ENCODE peak calls at places on chromosomes 11 and 22, in seven cellular contexts. One of them, this sample, is unnamed. For H3K27me3, the result is how much of the 10 kb centered on the place peaks cover.

GRCh38 chr11:121721961-121722360 is 269.2 kb upstream of the SORL1-AS1 start:
- DNase-seq in HepG2: no peak
- DNase-seq in mesendoderm: no peak
- DNase-seq in IMR-90: no peak
- DNase-seq in K562: no peak
- DNase-seq in HCT116: no peak
- DNase-seq in MM.1S: no peak
- DNase-seq in this sample: no peak

GRCh38 chr22:27474711-27475547 is 326.6 kb downstream of the MN1 start:
- DNase-seq in HepG2: no peak
- DNase-seq in mesendoderm: peak
- DNase-seq in IMR-90: peak
- DNase-seq in K562: no peak
- DNase-seq in HCT116: peak
- DNase-seq in MM.1S: no peak
- DNase-seq in this sample: no peak

GRCh38 chr11:62398011-62398994 is 20.5 kb upstream of the SCGB1A1 start:
- DNase-seq in HepG2: peak
- DNase-seq in mesendoderm: peak
- DNase-seq in IMR-90: peak
- DNase-seq in K562: peak
- DNase-seq in HCT116: no peak
- DNase-seq in MM.1S: no peak
- DNase-seq in this sample: no peak

GRCh38 chr11:108037636-108038035 is 28.9 kb downstream of the CUL5 start:
- DNase-seq in HepG2: no peak
- DNase-seq in mesendoderm: no peak
- DNase-seq in IMR-90: peak
- DNase-seq in K562: no peak
- DNase-seq in HCT116: no peak
- DNase-seq in MM.1S: no peak
- DNase-seq in this sample: no peak

GRCh38 chr11:70528794-70529580 is 130.7 kb downstream of the CTTN start:
- DNase-seq in HepG2: no peak
- DNase-seq in mesendoderm: no peak
- DNase-seq in IMR-90: no peak
- DNase-seq in K562: no peak
- DNase-seq in HCT116: no peak
- DNase-seq in MM.1S: no peak
- DNase-seq in this sample: no peak

GRCh38 chr11:10294289-10294953 is 402 bp upstream of the SBF2 start:
- DNase-seq in HepG2: no peak
- DNase-seq in mesendoderm: peak
- DNase-seq in IMR-90: peak
- DNase-seq in K562: no peak
- DNase-seq in HCT116: no peak
- DNase-seq in MM.1S: no peak
- DNase-seq in this sample: peak

GRCh38 chr11:57478971-57479663 is 18.8 kb downstream of the RTN4RL2 start:
- DNase-seq in HepG2: no peak
- DNase-seq in mesendoderm: no peak
- DNase-seq in IMR-90: no peak
- DNase-seq in K562: no peak
- DNase-seq in HCT116: no peak
- DNase-seq in MM.1S: no peak
- DNase-seq in this sample: no peak

GRCh38 chr11:85947431-85948272 is 92.5 kb downstream of the CCDC83 start:
- DNase-seq in HepG2: no peak
- DNase-seq in mesendoderm: no peak
- DNase-seq in IMR-90: peak
- DNase-seq in K562: no peak
- DNase-seq in HCT116: no peak
- DNase-seq in MM.1S: peak
- DNase-seq in this sample: peak

GRCh38 chr22:30948930-30949342 is 19.6 kb downstream of the MORC2 start:
- DNase-seq in HepG2: no peak
- DNase-seq in mesendoderm: peak
- DNase-seq in IMR-90: peak
- DNase-seq in K562: no peak
- DNase-seq in HCT116: no peak
- DNase-seq in MM.1S: no peak
- DNase-seq in this sample: no peak

GRCh38 chr11:73875840-73876239 is 806 bp downstream of the COA4 start:
- DNase-seq in HepG2: no peak
- DNase-seq in mesendoderm: peak
- DNase-seq in IMR-90: no peak
- DNase-seq in K562: no peak
- DNase-seq in HCT116: no peak
- DNase-seq in MM.1S: no peak
- DNase-seq in this sample: peak

GRCh38 chr22:27283714-27284113 is 517.8 kb downstream of the MN1 start:
- DNase-seq in HepG2: no peak
- DNase-seq in mesendoderm: peak
- DNase-seq in IMR-90: peak
- DNase-seq in K562: peak
- DNase-seq in HCT116: peak
- DNase-seq in MM.1S: peak
- DNase-seq in this sample: peak

GRCh38 chr11:43959321-43959995 is 17.0 kb downstream of the C11orf96 start:
- DNase-seq in HepG2: no peak
- DNase-seq in mesendoderm: peak
- DNase-seq in IMR-90: no peak
- DNase-seq in K562: no peak
- DNase-seq in HCT116: no peak
- DNase-seq in MM.1S: no peak
- DNase-seq in this sample: no peak

GRCh38 chr11:72668645-72669347 is 5.4 kb downstream of the PDE2A start:
- DNase-seq in HepG2: no peak
- DNase-seq in mesendoderm: peak
- DNase-seq in IMR-90: no peak
- DNase-seq in K562: no peak
- DNase-seq in HCT116: no peak
- DNase-seq in MM.1S: peak
- DNase-seq in this sample: no peak

GRCh38 chr11:20114588-20114987 is 45.7 kb downstream of the DBX1 start:
- DNase-seq in HepG2: no peak
- DNase-seq in mesendoderm: no peak
- DNase-seq in IMR-90: peak
- DNase-seq in K562: no peak
- DNase-seq in HCT116: no peak
- DNase-seq in MM.1S: no peak
- DNase-seq in this sample: no peak

GRCh38 chr11:20050551-20051333 is 109.5 kb downstream of the DBX1 start:
- DNase-seq in HepG2: no peak
- DNase-seq in mesendoderm: peak
- DNase-seq in IMR-90: no peak
- DNase-seq in K562: no peak
- DNase-seq in HCT116: no peak
- DNase-seq in MM.1S: no peak
- DNase-seq in this sample: no peak

GRCh38 chr22:31272522-31273446 is 19.5 kb downstream of the PIK3IP1 start:
- DNase-seq in HepG2: peak
- DNase-seq in mesendoderm: peak
- DNase-seq in IMR-90: peak
- DNase-seq in K562: peak
- DNase-seq in HCT116: peak
- DNase-seq in MM.1S: peak
- DNase-seq in this sample: peak

GRCh38 chr11:57131080-57131790 is 50.5 kb upstream of the LRRC55 start:
- DNase-seq in HepG2: peak
- DNase-seq in mesendoderm: peak
- DNase-seq in IMR-90: peak
- DNase-seq in K562: peak
- DNase-seq in HCT116: no peak
- DNase-seq in MM.1S: no peak
- DNase-seq in this sample: peak

GRCh38 chr11:66020618-66021357 is 5.5 kb downstream of the CATSPER1 start:
- DNase-seq in HepG2: no peak
- DNase-seq in mesendoderm: no peak
- DNase-seq in IMR-90: peak
- DNase-seq in K562: peak
- DNase-seq in HCT116: no peak
- DNase-seq in MM.1S: no peak
- DNase-seq in this sample: no peak

GRCh38 chr11:12052676-12053605 is 44.5 kb upstream of the DKK3 start:
- DNase-seq in HepG2: no peak
- DNase-seq in mesendoderm: peak
- DNase-seq in IMR-90: no peak
- DNase-seq in K562: no peak
- DNase-seq in HCT116: no peak
- DNase-seq in MM.1S: no peak
- DNase-seq in this sample: peak
- H3K27me3 ChIP-seq in HepG2: under half
- H3K27me3 ChIP-seq in mesendoderm: under half
- H3K27me3 ChIP-seq in IMR-90: under half
- H3K27me3 ChIP-seq in K562: under half
- H3K27me3 ChIP-seq in HCT116: under half
- H3K27me3 ChIP-seq in MM.1S: under half
- H3K27me3 ChIP-seq in this sample: under half

GRCh38 chr11:406796-407650 is 7.8 kb downstream of the SIGIRR start:
- DNase-seq in HepG2: no peak
- DNase-seq in mesendoderm: peak
- DNase-seq in IMR-90: peak
- DNase-seq in K562: peak
- DNase-seq in HCT116: peak
- DNase-seq in MM.1S: peak
- DNase-seq in this sample: peak

GRCh38 chr11:409600-410471 is 5.0 kb downstream of the SIGIRR start:
- DNase-seq in HepG2: peak
- DNase-seq in mesendoderm: no peak
- DNase-seq in IMR-90: no peak
- DNase-seq in K562: no peak
- DNase-seq in HCT116: no peak
- DNase-seq in MM.1S: no peak
- DNase-seq in this sample: no peak

GRCh38 chr11:407651-408080 is 7.1 kb downstream of the SIGIRR start:
- DNase-seq in HepG2: no peak
- DNase-seq in mesendoderm: no peak
- DNase-seq in IMR-90: no peak
- DNase-seq in K562: no peak
- DNase-seq in HCT116: no peak
- DNase-seq in MM.1S: no peak
- DNase-seq in this sample: no peak

GRCh38 chr11:408154-409007 is 6.4 kb downstream of the SIGIRR start:
- DNase-seq in HepG2: no peak
- DNase-seq in mesendoderm: no peak
- DNase-seq in IMR-90: no peak
- DNase-seq in K562: no peak
- DNase-seq in HCT116: no peak
- DNase-seq in MM.1S: no peak
- DNase-seq in this sample: no peak

DNA sequence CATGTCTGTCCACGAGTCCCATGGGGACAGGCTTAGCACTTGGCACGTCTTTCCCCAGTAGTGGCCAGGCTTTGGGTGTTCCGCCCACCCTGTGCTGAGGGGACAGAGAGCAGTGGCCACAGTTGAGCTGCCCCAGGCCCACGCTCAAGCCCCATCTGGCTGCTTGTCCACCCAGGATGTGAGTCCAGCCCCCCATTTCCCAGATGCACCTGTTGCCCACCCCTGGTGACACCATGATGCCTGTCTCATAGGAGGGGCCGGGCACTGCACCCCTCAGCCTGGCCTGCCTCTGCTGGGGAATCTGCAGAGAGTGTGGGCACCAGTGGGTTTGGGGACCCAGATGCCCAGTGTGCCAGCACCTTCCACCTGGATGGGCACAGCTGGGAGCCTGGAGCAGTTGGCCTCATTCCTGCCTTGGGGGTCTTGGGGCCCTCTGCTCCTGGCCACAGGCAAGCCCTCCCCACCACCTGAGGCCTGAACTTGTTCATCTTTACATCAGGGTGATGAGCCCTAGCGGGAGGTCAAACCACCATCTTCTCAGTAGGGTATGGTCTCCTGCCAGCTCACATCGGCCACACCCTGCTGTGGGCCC is 5.7 kb downstream of the SIGIRR start:
- DNase-seq in HepG2: no peak
- DNase-seq in mesendoderm: no peak
- DNase-seq in IMR-90: no peak
- DNase-seq in K562: no peak
- DNase-seq in HCT116: no peak
- DNase-seq in MM.1S: no peak
- DNase-seq in this sample: no peak
- H3K9ac ChIP-seq in HepG2: peak
- H3K9ac ChIP-seq in mesendoderm: no peak
- H3K9ac ChIP-seq in IMR-90: no peak
- H3K9ac ChIP-seq in K562: peak
- H3K9ac ChIP-seq in HCT116: no peak
- H3K9ac ChIP-seq in MM.1S: no peak
- H3K9ac ChIP-seq in this sample: no peak

DNA sequence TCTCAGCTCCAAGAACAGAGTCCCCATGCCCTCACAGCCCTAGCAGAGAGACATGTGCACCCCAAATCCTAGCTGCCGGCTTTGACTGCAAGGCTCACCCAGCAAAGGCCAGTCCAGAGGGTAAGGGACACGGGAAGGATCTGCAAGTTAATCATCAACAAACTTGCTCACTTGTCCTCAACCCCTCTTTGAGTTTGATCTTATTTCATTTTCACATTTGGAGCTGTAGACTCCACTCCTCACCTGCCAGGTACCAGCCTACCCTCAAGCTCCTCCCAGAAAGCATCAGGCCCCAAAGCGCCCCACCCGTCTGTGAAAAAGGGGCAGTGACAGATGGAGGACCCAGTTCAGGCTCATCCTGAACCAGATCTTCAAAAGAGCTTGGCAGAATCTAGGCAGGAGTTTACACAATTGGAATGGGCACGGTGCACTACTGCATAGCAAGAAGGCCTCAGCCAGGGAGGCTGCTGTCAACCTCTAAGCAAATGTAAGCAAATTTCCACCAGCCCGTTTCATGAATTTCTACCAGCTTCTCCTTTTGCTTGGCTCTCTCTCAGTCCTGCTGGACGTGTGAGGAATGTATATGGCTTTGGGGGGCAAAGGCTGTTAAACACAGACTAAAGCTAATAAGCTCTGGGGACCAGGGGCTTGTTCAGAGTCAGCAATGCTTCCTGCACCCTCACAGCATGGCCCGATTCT is 5.5 kb downstream of the EHD1 start:
- DNase-seq in HepG2: peak
- DNase-seq in mesendoderm: no peak
- DNase-seq in IMR-90: no peak
- DNase-seq in K562: no peak
- DNase-seq in HCT116: no peak
- DNase-seq in MM.1S: no peak
- DNase-seq in this sample: peak
- H3K4me2 ChIP-seq in HepG2: peak
- H3K4me2 ChIP-seq in mesendoderm: no peak
- H3K4me2 ChIP-seq in IMR-90: no peak
- H3K4me2 ChIP-seq in K562: no peak
- H3K4me2 ChIP-seq in HCT116: no peak
- H3K4me2 ChIP-seq in MM.1S: no peak
- H3K4me2 ChIP-seq in this sample: peak

DNA sequence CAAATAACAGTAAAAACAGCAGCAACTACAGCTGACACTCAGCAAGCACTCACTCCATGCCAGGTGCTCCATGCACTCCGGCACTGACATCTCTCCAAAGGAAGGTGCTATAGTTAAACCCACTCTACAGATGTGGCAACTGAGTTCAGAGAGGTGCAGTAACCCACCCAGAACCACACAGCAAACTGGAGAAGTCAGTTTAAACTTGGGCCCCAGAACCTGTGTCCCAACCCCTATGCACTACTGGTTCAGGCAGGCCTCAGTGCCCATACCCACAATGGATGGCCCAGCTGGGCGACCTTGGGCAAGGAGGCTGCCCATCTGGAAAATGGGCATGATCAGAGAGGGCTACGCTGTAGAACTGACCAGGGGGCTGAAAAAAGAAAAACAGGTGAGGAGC is 26.4 kb upstream of the TCF20 start:
- DNase-seq in HepG2: no peak
- DNase-seq in mesendoderm: no peak
- DNase-seq in IMR-90: no peak
- DNase-seq in K562: no peak
- DNase-seq in HCT116: no peak
- DNase-seq in MM.1S: no peak
- DNase-seq in this sample: no peak
- H3K27me3 ChIP-seq in HepG2: under half
- H3K27me3 ChIP-seq in mesendoderm: under half
- H3K27me3 ChIP-seq in IMR-90: under half
- H3K27me3 ChIP-seq in K562: under half
- H3K27me3 ChIP-seq in HCT116: under half
- H3K27me3 ChIP-seq in MM.1S: under half
- H3K27me3 ChIP-seq in this sample: under half